ENCODE peak calls at places on chromosome 9, in ten cellular contexts. One of them, this sample, is unnamed.

GRCh38 chr9:135116892-135117680 is 29.6 kb downstream of the OLFM1 start:
- DNase-seq in epithelial cell of proximal tubule: no peak
- DNase-seq in activated naive CD4-positive, alpha-beta T cell: no peak
- DNase-seq in ELR: no peak
- DNase-seq in HuH-7.5: no peak
- DNase-seq in EH: no peak
- DNase-seq in ACHN: no peak
- DNase-seq in activated T-helper 1 cell treated with anti-CD3 and anti-CD28 coated beads, Interleukin-2, amount 50 U/mL, for 16 hours: no peak
- DNase-seq in stimulated activated CD8-positive, alpha-beta memory T cell treated with anti-CD3 and anti-CD28 coated beads, Interleukin-2, amount 100 ng/mL, for 48 hours: no peak
- DNase-seq in HCEC 1CT: no peak
- DNase-seq in this sample: no peak

GRCh38 chr9:134495881-134496412 is 145.7 kb upstream of the COL5A1 start:
- DNase-seq in HuH-7.5: no peak
- DNase-seq in activated T-helper 1 cell treated with anti-CD3 and anti-CD28 coated beads, Interleukin-2, amount 50 U/mL, for 16 hours: no peak
- DNase-seq in stimulated activated CD8-positive, alpha-beta memory T cell treated with anti-CD3 and anti-CD28 coated beads, Interleukin-2, amount 100 ng/mL, for 48 hours: no peak
- DNase-seq in ACHN: no peak
- DNase-seq in activated naive CD4-positive, alpha-beta T cell: no peak
- DNase-seq in EH: no peak
- DNase-seq in epithelial cell of proximal tubule: no peak
- DNase-seq in ELR: no peak
- DNase-seq in HCEC 1CT: no peak
- DNase-seq in this sample: no peak

GRCh38 chr9:123361086-123361730 is 5.2 kb downstream of the CRB2 start:
- DNase-seq in stimulated activated CD8-positive, alpha-beta memory T cell treated with anti-CD3 and anti-CD28 coated beads, Interleukin-2, amount 100 ng/mL, for 48 hours: no peak
- DNase-seq in activated naive CD4-positive, alpha-beta T cell: no peak
- DNase-seq in activated T-helper 1 cell treated with anti-CD3 and anti-CD28 coated beads, Interleukin-2, amount 50 U/mL, for 16 hours: no peak
- DNase-seq in epithelial cell of proximal tubule: no peak
- DNase-seq in EH: no peak
- DNase-seq in HCEC 1CT: no peak
- DNase-seq in ACHN: no peak
- DNase-seq in HuH-7.5: no peak
- DNase-seq in ELR: no peak
- DNase-seq in this sample: no peak

GRCh38 chr9:34332370-34332964 is 3.1 kb downstream of the NUDT2 start:
- DNase-seq in ACHN: peak
- DNase-seq in epithelial cell of proximal tubule: peak
- DNase-seq in activated T-helper 1 cell treated with anti-CD3 and anti-CD28 coated beads, Interleukin-2, amount 50 U/mL, for 16 hours: no peak
- DNase-seq in EH: peak
- DNase-seq in ELR: peak
- DNase-seq in activated naive CD4-positive, alpha-beta T cell: no peak
- DNase-seq in HCEC 1CT: peak
- DNase-seq in stimulated activated CD8-positive, alpha-beta memory T cell treated with anti-CD3 and anti-CD28 coated beads, Interleukin-2, amount 100 ng/mL, for 48 hours: no peak
- DNase-seq in HuH-7.5: peak
- DNase-seq in this sample: peak

GRCh38 chr9:88930716-88931115 is 60.6 kb upstream of the S1PR3 start:
- DNase-seq in ACHN: no peak
- DNase-seq in epithelial cell of proximal tubule: no peak
- DNase-seq in EH: no peak
- DNase-seq in ELR: no peak
- DNase-seq in HCEC 1CT: no peak
- DNase-seq in stimulated activated CD8-positive, alpha-beta memory T cell treated with anti-CD3 and anti-CD28 coated beads, Interleukin-2, amount 100 ng/mL, for 48 hours: no peak
- DNase-seq in activated T-helper 1 cell treated with anti-CD3 and anti-CD28 coated beads, Interleukin-2, amount 50 U/mL, for 16 hours: no peak
- DNase-seq in HuH-7.5: no peak
- DNase-seq in activated naive CD4-positive, alpha-beta T cell: no peak
- DNase-seq in this sample: no peak

GRCh38 chr9:82148849-82149544 is 160.4 kb downstream of the SPATA31D1 start:
- DNase-seq in EH: peak
- DNase-seq in activated naive CD4-positive, alpha-beta T cell: no peak
- DNase-seq in ACHN: no peak
- DNase-seq in epithelial cell of proximal tubule: no peak
- DNase-seq in stimulated activated CD8-positive, alpha-beta memory T cell treated with anti-CD3 and anti-CD28 coated beads, Interleukin-2, amount 100 ng/mL, for 48 hours: no peak
- DNase-seq in activated T-helper 1 cell treated with anti-CD3 and anti-CD28 coated beads, Interleukin-2, amount 50 U/mL, for 16 hours: no peak
- DNase-seq in HCEC 1CT: no peak
- DNase-seq in ELR: no peak
- DNase-seq in HuH-7.5: no peak
- DNase-seq in this sample: no peak

GRCh38 chr9:14428781-14429230 is 114.9 kb upstream of the NFIB start:
- DNase-seq in ELR: peak
- DNase-seq in activated naive CD4-positive, alpha-beta T cell: no peak
- DNase-seq in ACHN: peak
- DNase-seq in HuH-7.5: peak
- DNase-seq in HCEC 1CT: peak
- DNase-seq in stimulated activated CD8-positive, alpha-beta memory T cell treated with anti-CD3 and anti-CD28 coated beads, Interleukin-2, amount 100 ng/mL, for 48 hours: peak
- DNase-seq in EH: peak
- DNase-seq in epithelial cell of proximal tubule: no peak
- DNase-seq in activated T-helper 1 cell treated with anti-CD3 and anti-CD28 coated beads, Interleukin-2, amount 50 U/mL, for 16 hours: no peak
- DNase-seq in this sample: peak

GRCh38 chr9:117340422-117340821 is 74.4 kb downstream of the ASTN2 start:
- DNase-seq in activated T-helper 1 cell treated with anti-CD3 and anti-CD28 coated beads, Interleukin-2, amount 50 U/mL, for 16 hours: no peak
- DNase-seq in activated naive CD4-positive, alpha-beta T cell: no peak
- DNase-seq in HCEC 1CT: no peak
- DNase-seq in ELR: no peak
- DNase-seq in ACHN: no peak
- DNase-seq in HuH-7.5: no peak
- DNase-seq in EH: no peak
- DNase-seq in epithelial cell of proximal tubule: no peak
- DNase-seq in stimulated activated CD8-positive, alpha-beta memory T cell treated with anti-CD3 and anti-CD28 coated beads, Interleukin-2, amount 100 ng/mL, for 48 hours: no peak
- DNase-seq in this sample: no peak

GRCh38 chr9:79658926-79659325 is 87.2 kb downstream of the TLE4 start:
- DNase-seq in HCEC 1CT: no peak
- DNase-seq in ELR: no peak
- DNase-seq in activated T-helper 1 cell treated with anti-CD3 and anti-CD28 coated beads, Interleukin-2, amount 50 U/mL, for 16 hours: no peak
- DNase-seq in EH: no peak
- DNase-seq in ACHN: no peak
- DNase-seq in HuH-7.5: no peak
- DNase-seq in stimulated activated CD8-positive, alpha-beta memory T cell treated with anti-CD3 and anti-CD28 coated beads, Interleukin-2, amount 100 ng/mL, for 48 hours: peak
- DNase-seq in activated naive CD4-positive, alpha-beta T cell: no peak
- DNase-seq in epithelial cell of proximal tubule: no peak
- DNase-seq in this sample: no peak

GRCh38 chr9:135034106-135034505 is 53.4 kb upstream of the OLFM1 start:
- DNase-seq in activated T-helper 1 cell treated with anti-CD3 and anti-CD28 coated beads, Interleukin-2, amount 50 U/mL, for 16 hours: no peak
- DNase-seq in EH: no peak
- DNase-seq in stimulated activated CD8-positive, alpha-beta memory T cell treated with anti-CD3 and anti-CD28 coated beads, Interleukin-2, amount 100 ng/mL, for 48 hours: no peak
- DNase-seq in ELR: no peak
- DNase-seq in HuH-7.5: no peak
- DNase-seq in ACHN: no peak
- DNase-seq in epithelial cell of proximal tubule: no peak
- DNase-seq in activated naive CD4-positive, alpha-beta T cell: no peak
- DNase-seq in HCEC 1CT: no peak
- DNase-seq in this sample: no peak

GRCh38 chr9:21854594-21854993 is 52.2 kb downstream of the MTAP start:
- DNase-seq in epithelial cell of proximal tubule: peak
- DNase-seq in ACHN: no peak
- DNase-seq in ELR: peak
- DNase-seq in EH: peak
- DNase-seq in stimulated activated CD8-positive, alpha-beta memory T cell treated with anti-CD3 and anti-CD28 coated beads, Interleukin-2, amount 100 ng/mL, for 48 hours: no peak
- DNase-seq in HCEC 1CT: peak
- DNase-seq in HuH-7.5: no peak
- DNase-seq in activated naive CD4-positive, alpha-beta T cell: no peak
- DNase-seq in activated T-helper 1 cell treated with anti-CD3 and anti-CD28 coated beads, Interleukin-2, amount 50 U/mL, for 16 hours: no peak
- DNase-seq in this sample: no peak

GRCh38 chr9:1513105-1513504 is 462.9 kb downstream of the DMRT2 start:
- DNase-seq in ACHN: no peak
- DNase-seq in HuH-7.5: no peak
- DNase-seq in stimulated activated CD8-positive, alpha-beta memory T cell treated with anti-CD3 and anti-CD28 coated beads, Interleukin-2, amount 100 ng/mL, for 48 hours: no peak
- DNase-seq in activated naive CD4-positive, alpha-beta T cell: no peak
- DNase-seq in activated T-helper 1 cell treated with anti-CD3 and anti-CD28 coated beads, Interleukin-2, amount 50 U/mL, for 16 hours: no peak
- DNase-seq in EH: no peak
- DNase-seq in HCEC 1CT: no peak
- DNase-seq in epithelial cell of proximal tubule: no peak
- DNase-seq in ELR: no peak
- DNase-seq in this sample: no peak

GRCh38 chr9:130927995-130928900 is 10.8 kb downstream of the FIBCD1 start:
- DNase-seq in EH: peak
- DNase-seq in epithelial cell of proximal tubule: peak
- DNase-seq in activated T-helper 1 cell treated with anti-CD3 and anti-CD28 coated beads, Interleukin-2, amount 50 U/mL, for 16 hours: no peak
- DNase-seq in stimulated activated CD8-positive, alpha-beta memory T cell treated with anti-CD3 and anti-CD28 coated beads, Interleukin-2, amount 100 ng/mL, for 48 hours: no peak
- DNase-seq in ELR: peak
- DNase-seq in HCEC 1CT: peak
- DNase-seq in HuH-7.5: no peak
- DNase-seq in ACHN: peak
- DNase-seq in activated naive CD4-positive, alpha-beta T cell: no peak
- DNase-seq in this sample: peak

GRCh38 chr9:82115900-82116299 is 127.3 kb downstream of the SPATA31D1 start:
- DNase-seq in stimulated activated CD8-positive, alpha-beta memory T cell treated with anti-CD3 and anti-CD28 coated beads, Interleukin-2, amount 100 ng/mL, for 48 hours: no peak
- DNase-seq in epithelial cell of proximal tubule: no peak
- DNase-seq in activated naive CD4-positive, alpha-beta T cell: no peak
- DNase-seq in ELR: no peak
- DNase-seq in HuH-7.5: no peak
- DNase-seq in HCEC 1CT: no peak
- DNase-seq in EH: no peak
- DNase-seq in activated T-helper 1 cell treated with anti-CD3 and anti-CD28 coated beads, Interleukin-2, amount 50 U/mL, for 16 hours: no peak
- DNase-seq in ACHN: no peak
- DNase-seq in this sample: no peak

GRCh38 chr9:967851-968641 is 8.4 kb upstream of the DMRT3 start:
- DNase-seq in stimulated activated CD8-positive, alpha-beta memory T cell treated with anti-CD3 and anti-CD28 coated beads, Interleukin-2, amount 100 ng/mL, for 48 hours: no peak
- DNase-seq in ELR: peak
- DNase-seq in activated T-helper 1 cell treated with anti-CD3 and anti-CD28 coated beads, Interleukin-2, amount 50 U/mL, for 16 hours: no peak
- DNase-seq in ACHN: no peak
- DNase-seq in epithelial cell of proximal tubule: no peak
- DNase-seq in activated naive CD4-positive, alpha-beta T cell: no peak
- DNase-seq in HCEC 1CT: peak
- DNase-seq in EH: peak
- DNase-seq in HuH-7.5: no peak
- DNase-seq in this sample: no peak

GRCh38 chr9:110691002-110691549 is 22.5 kb downstream of the MUSK start:
- DNase-seq in activated naive CD4-positive, alpha-beta T cell: no peak
- DNase-seq in HCEC 1CT: no peak
- DNase-seq in stimulated activated CD8-positive, alpha-beta memory T cell treated with anti-CD3 and anti-CD28 coated beads, Interleukin-2, amount 100 ng/mL, for 48 hours: no peak
- DNase-seq in EH: peak
- DNase-seq in HuH-7.5: no peak
- DNase-seq in activated T-helper 1 cell treated with anti-CD3 and anti-CD28 coated beads, Interleukin-2, amount 50 U/mL, for 16 hours: no peak
- DNase-seq in ACHN: no peak
- DNase-seq in epithelial cell of proximal tubule: no peak
- DNase-seq in ELR: peak
- DNase-seq in this sample: peak

GRCh38 chr9:91810286-91810905 is 139.6 kb downstream of the ROR2 start:
- DNase-seq in HuH-7.5: no peak
- DNase-seq in ELR: no peak
- DNase-seq in EH: no peak
- DNase-seq in epithelial cell of proximal tubule: no peak
- DNase-seq in activated T-helper 1 cell treated with anti-CD3 and anti-CD28 coated beads, Interleukin-2, amount 50 U/mL, for 16 hours: no peak
- DNase-seq in stimulated activated CD8-positive, alpha-beta memory T cell treated with anti-CD3 and anti-CD28 coated beads, Interleukin-2, amount 100 ng/mL, for 48 hours: no peak
- DNase-seq in activated naive CD4-positive, alpha-beta T cell: no peak
- DNase-seq in HCEC 1CT: no peak
- DNase-seq in ACHN: no peak
- DNase-seq in this sample: no peak

GRCh38 chr9:130377612-130378011 is 67.1 kb upstream of the ASS1 start:
- DNase-seq in epithelial cell of proximal tubule: no peak
- DNase-seq in activated T-helper 1 cell treated with anti-CD3 and anti-CD28 coated beads, Interleukin-2, amount 50 U/mL, for 16 hours: no peak
- DNase-seq in HCEC 1CT: no peak
- DNase-seq in activated naive CD4-positive, alpha-beta T cell: no peak
- DNase-seq in ELR: no peak
- DNase-seq in stimulated activated CD8-positive, alpha-beta memory T cell treated with anti-CD3 and anti-CD28 coated beads, Interleukin-2, amount 100 ng/mL, for 48 hours: no peak
- DNase-seq in EH: no peak
- DNase-seq in ACHN: no peak
- DNase-seq in HuH-7.5: no peak
- DNase-seq in this sample: no peak

This sample was measured in A549.